ENCODE peak calls at places on chromosomes 7 and 10, in four cellular contexts. N, H, O and U are unnamed samples. For H3K9me3, the result is how much of the 10 kb centered on the place peaks cover.

GRCh38 chr7:91636129-91636724 is 244.3 kb downstream of the MTERF1 start:
- DNase-seq in N (no peak), H (peak), O (no peak), U (no peak)

GRCh38 chr10:132703305-132704007 is 82.5 kb downstream of the NKX6-2 start:
- DNase-seq in N (no peak), O (no peak), H (no peak), U (no peak)

GRCh38 chr10:123103944-123104343 is 31.8 kb upstream of the HMX3 start:
- DNase-seq in N (no peak), O (no peak), H (no peak), U (no peak)

GRCh38 chr10:112815238-112816032 is 134.6 kb upstream of the TCF7L2 start:
- DNase-seq in H (peak), N (no peak), O (no peak), U (no peak)

GRCh38 chr7:116449950-116450349 is 49.6 kb upstream of the CAV2 start:
- DNase-seq in H (no peak), N (no peak), O (no peak), U (no peak)

GRCh38 chr10:21534611-21535493 is 820 bp downstream of the MLLT10 start:
- DNase-seq in N (peak), O (peak), H (peak), U (peak)

GRCh38 chr7:65251851-65252620 is 121.6 kb upstream of the ZNF92 start:
- DNase-seq in N (no peak), O (peak), H (peak), U (no peak)

GRCh38 chr7:27125986-27126394 is 4.6 kb downstream of the HOXA4 start:
- DNase-seq in N (no peak), H (no peak), O (no peak), U (no peak)

GRCh38 chr7:142785841-142786250 is 15.1 kb downstream of the PRSS2 start:
- DNase-seq in N (peak), H (no peak), O (no peak), U (no peak)

GRCh38 chr10:95308389-95309302 is 17.8 kb upstream of the PDLIM1 start:
- DNase-seq in N (no peak), H (peak), O (no peak), U (no peak)

GRCh38 chr7:7772385-7772784 is 54.0 kb upstream of the RPA3 start:
- DNase-seq in H (no peak), N (no peak), O (no peak), U (no peak)

GRCh38 chr7:92698237-92698841 is 108.1 kb upstream of the FAM133B start:
- DNase-seq in H (peak), O (peak), N (no peak), U (no peak)

GRCh38 chr10:46550795-46551700 is 5.4 kb downstream of the GPRIN2 start:
- DNase-seq in H (no peak), N (no peak), O (no peak), U (no peak)

GRCh38 chr10:72027498-72027897 is 60.9 kb downstream of the SPOCK2 start:
- DNase-seq in O (no peak), H (peak), N (no peak), U (no peak)

GRCh38 chr7:32868116-32868515 is 23.4 kb downstream of the KBTBD2 start:
- DNase-seq in O (no peak), H (no peak), N (no peak), U (no peak)

GRCh38 chr10:48215983-48216505 is 58.5 kb downstream of the FRMPD2 start:
- DNase-seq in H (no peak), O (no peak), N (no peak), U (no peak)

GRCh38 chr10:13690281-13690825 is 103.6 kb downstream of the PRPF18 start:
- DNase-seq in O (no peak), N (no peak), H (no peak), U (no peak)

GRCh38 chr10:42996588-42996987 is 80.3 kb upstream of the RET start:
- DNase-seq in O (no peak), H (no peak), N (no peak), U (no peak)

GRCh38 chr7:125606661-125607060 is 677.0 kb upstream of the POT1 start:
- DNase-seq in N (no peak), O (no peak), H (no peak), U (no peak)

GRCh38 chr10:124539935-124540641 is 78.5 kb downstream of the LHPP start:
- DNase-seq in N (peak), H (peak), O (peak), U (peak)

GRCh38 chr7:70392282-70392681 is 739.7 kb upstream of the GALNT17 start:
- DNase-seq in O (no peak), N (no peak), H (no peak), U (no peak)

GRCh38 chr10:103736763-103737162 is 118.6 kb downstream of the SH3PXD2A start:
- DNase-seq in O (peak), N (no peak), H (no peak), U (peak)

GRCh38 chr10:86306628-86307278 is 59.8 kb downstream of the GRID1 start:
- DNase-seq in N (no peak), H (peak), O (no peak), U (peak)

GRCh38 chr7:107075863-107076574 is 31.5 kb downstream of the PRKAR2B start:
- DNase-seq in H (no peak), N (no peak), O (no peak), U (no peak)

GRCh38 chr7:140902305-140902953 is 22.3 kb downstream of the BRAF start:
- DNase-seq in O (no peak), H (no peak), N (no peak), U (no peak)

GRCh38 chr10:73909716-73910115 is 1.2 kb upstream of the PLAU start:
- DNase-seq in N (no peak), O (no peak), H (no peak), U (no peak)

GRCh38 chr10:89889610-89890009 is 188.2 kb downstream of the KIF20B start:
- DNase-seq in H (no peak), N (no peak), O (no peak), U (no peak)

GRCh38 chr10:131698986-131699385 is 201.8 kb upstream of the PPP2R2D start:
- DNase-seq in N (no peak), H (no peak), O (no peak), U (no peak)
- H3K9me3 ChIP-seq in N (under half), H (under half), O (under half), U (under half)

DNA sequence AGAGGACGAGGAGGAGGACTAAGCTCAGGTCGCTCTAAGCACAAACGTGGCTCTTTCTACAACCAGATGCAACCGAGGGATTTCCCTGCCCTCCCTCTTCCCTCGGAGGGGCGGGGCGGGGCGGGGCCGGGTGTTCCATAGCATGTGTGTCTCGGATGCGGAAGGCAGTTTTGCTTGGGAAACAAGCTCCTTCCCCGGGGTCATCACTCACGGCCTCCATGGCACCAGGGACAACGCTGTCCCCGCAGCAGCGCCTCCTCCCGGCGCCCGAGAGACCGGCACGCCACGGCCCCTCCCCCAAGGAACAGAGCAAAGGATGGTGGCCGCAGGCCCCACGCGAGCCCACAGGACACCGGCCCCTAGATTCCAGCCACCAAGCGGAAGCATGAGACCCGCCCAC is 110.5 kb downstream of the PAXIP1 start:
- DNase-seq in H (no peak), O (no peak), N (no peak), U (no peak)
- H3K9me3 ChIP-seq in H (under half), O (under half), N (under half), U (under half)

GRCh38 chr7:19989906-19990305 is 216.5 kb upstream of the TMEM196 start:
- DNase-seq in N (no peak), H (no peak), O (no peak), U (no peak)
- H3K9me3 ChIP-seq in N (under half), H (under half), O (under half), U (under half)

GRCh38 chr10:60666221-60666620 is 112.1 kb upstream of the CDK1 start:
- DNase-seq in O (no peak), H (peak), N (no peak), U (no peak)

GRCh38 chr10:60663850-60664249 is 114.4 kb upstream of the CDK1 start:
- DNase-seq in H (no peak), N (no peak), O (no peak), U (no peak)

GRCh38 chr10:60661627-60662026 is 116.7 kb upstream of the CDK1 start:
- DNase-seq in H (no peak), O (no peak), N (no peak), U (no peak)

GRCh38 chr10:60662917-60663614 is 115.2 kb upstream of the CDK1 start:
- DNase-seq in N (no peak), O (no peak), H (no peak), U (no peak)

DNA sequence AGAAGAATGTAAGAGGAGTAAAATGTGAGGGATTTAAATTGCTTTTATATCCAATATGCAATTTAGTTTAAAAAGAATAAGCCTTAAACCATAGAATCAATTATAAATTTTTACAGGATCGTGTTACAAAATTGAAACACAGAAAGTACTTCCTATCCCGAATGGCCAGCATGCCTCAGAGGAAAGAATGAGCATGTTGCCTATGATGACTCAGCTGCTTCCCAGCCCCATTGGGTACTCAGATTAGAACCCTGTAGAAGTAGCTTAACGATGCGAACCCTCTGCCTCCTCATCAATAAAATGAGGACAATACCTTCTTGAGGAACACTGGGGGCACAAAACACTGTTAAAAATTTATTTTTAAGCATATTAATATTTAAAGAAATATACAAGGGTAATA is 113.4 kb upstream of the CDK1 start:
- DNase-seq in N (no peak), H (no peak), O (no peak), U (no peak)
- H3K9me3 ChIP-seq in N (under half), H (under half), O (under half), U (under half)

GRCh38 chr7:155880721-155881120 is 68.5 kb upstream of the SHH start:
- DNase-seq in O (no peak), N (no peak), H (no peak), U (no peak)
- H3K9me3 ChIP-seq in O (under half), N (under half), H (under half), U (under half)

GRCh38 chr7:71652551-71652950 is 520.6 kb downstream of the GALNT17 start:
- DNase-seq in O (no peak), H (no peak), N (no peak), U (no peak)

GRCh38 chr7:71659622-71660021 is 527.7 kb downstream of the GALNT17 start:
- DNase-seq in N (no peak), O (no peak), H (peak), U (no peak)

GRCh38 chr7:71661671-71662224 is 529.8 kb downstream of the GALNT17 start:
- DNase-seq in O (no peak), H (no peak), N (no peak), U (no peak)

DNA sequence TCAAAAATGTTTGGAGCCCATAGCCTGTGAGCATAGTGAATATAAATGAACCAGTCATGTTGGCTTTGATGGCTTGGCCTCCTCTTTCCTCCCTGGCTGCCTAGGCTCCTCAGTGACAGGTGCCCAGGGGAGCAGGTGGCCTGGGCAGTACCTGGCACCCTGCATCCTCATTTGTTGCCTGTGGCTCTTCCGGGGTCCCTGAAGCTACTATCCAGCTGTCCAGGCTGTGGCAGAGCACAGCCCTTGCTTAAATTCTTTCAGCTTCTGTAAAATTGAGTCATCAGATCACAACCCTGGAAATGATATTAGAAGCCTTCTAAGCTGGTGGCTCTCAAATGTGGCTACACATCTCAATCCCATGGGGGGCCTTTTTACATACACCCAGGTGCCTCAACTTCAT is 525.4 kb downstream of the GALNT17 start:
- DNase-seq in H (no peak), O (no peak), N (no peak), U (no peak)
- H3K9me3 ChIP-seq in H (under half), O (under half), N (under half), U (under half)

GRCh38 chr7:57819491-57819981 is 369.6 kb downstream of the ZNF716 start:
- DNase-seq in N (no peak), H (no peak), O (peak), U (no peak)
- H3K9me3 ChIP-seq in N (under half), H (under half), O (under half), U (under half)

GRCh38 chr7:63927261-63927660 is 71.4 kb upstream of the ZNF722 start:
- DNase-seq in H (no peak), N (no peak), O (no peak), U (peak)
- H3K9me3 ChIP-seq in H (under half), N (under half), O (under half), U (under half)

DNA sequence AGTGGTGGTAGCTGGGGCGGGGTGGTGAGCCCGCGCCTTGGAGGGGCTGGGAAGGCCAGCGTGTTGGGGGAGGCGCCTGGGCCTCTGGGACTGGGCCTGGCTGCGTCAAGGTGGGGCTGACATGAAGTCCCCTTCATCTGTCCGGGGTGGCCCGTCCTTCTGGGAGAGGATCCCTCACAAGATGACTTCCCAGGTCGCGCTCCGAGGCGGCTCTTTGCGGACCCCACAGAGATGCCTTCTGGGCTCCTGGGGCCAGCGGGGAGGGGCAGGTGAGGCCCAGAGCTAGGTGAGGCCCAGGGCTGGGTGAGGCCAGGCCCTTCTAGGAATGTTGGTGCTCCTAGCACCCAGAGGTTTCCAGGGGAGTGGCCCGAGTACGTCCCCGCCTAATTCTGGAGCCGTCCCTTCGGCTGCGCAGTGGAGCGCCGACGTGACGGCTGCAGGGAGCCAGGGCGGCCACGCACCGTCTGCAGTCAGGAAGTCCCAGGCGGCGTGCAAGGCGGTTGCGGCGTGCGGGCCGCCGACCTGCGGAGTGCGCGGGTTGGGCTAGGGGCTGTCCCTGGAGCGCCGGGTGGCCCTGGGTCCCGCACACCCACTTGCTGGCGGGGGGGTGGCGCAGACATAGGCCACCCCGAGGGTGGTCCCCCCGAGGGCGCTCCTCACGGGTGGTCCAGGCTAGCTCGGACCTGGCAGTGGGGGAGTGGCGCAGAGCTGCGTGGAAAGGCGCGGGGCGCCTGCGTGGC is 58.3 kb upstream of the NUPR2 start:
- DNase-seq in H (no peak), O (peak), N (no peak), U (no peak)
- H3K9me3 ChIP-seq in H (under half), O (under half), N (under half), U (under half)

DNA sequence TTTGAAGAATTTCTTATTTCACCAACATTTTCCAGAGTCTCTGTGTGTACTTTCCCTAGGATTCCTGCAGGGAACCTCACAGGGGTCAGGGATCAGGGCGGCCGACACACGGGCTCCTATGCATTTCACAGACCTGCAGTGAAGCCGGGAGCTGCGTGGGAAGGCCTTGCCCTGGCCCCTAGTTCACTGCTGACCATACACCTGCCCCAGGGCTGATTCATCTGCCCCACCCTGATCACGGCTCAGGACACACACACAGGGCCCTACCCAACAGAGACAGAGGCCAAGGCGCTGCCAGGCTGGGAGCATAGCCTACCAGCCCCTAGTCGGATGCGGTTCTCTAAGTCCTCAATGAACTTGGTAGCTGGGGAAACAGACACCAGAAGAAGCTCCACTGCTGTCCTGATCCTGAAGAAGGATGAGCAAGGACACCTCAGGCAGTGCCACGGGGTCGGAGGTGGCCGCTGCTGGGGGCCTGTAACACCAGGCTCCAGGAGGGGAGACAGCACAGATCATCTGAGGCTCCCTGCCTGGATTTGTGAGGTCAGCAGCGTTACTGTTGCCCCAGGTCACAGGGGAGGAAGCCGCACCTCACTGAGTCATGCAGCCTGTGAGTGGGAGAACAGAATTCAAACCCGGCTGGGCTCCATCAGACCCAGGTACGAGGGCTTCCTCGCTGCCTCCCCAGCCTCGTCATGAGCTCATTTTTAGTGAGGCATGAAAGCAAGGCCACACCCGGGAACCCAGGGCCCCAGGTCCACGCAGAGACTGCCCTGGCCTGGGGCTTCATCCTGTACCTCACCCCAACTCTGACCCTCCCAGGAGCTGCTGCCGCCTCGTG is 278.8 kb upstream of the PPP2R2D start:
- DNase-seq in H (no peak), O (no peak), N (no peak), U (no peak)
- H3K9me3 ChIP-seq in H (under half), O (under half), N (under half), U (under half)